ENCODE peak calls at places on chromosome 17, in six cellular contexts. M is dorsolateral prefrontal cortex, Z is uterus, L is AG04450, G is psoas muscle, T is AG09309. D is an unnamed sample.

GRCh38 chr17:79760197-79760906 is 17.6 kb upstream of the CBX2 start:
- DNase-seq in Z (no peak), L (no peak), M (no peak), G (no peak), T (no peak), D (no peak)

GRCh38 chr17:50184611-50185398 is 16.6 kb downstream of the COL1A1 start:
- DNase-seq in T (no peak), L (no peak), Z (peak), M (peak), G (peak), D (peak)

GRCh38 chr17:82963104-82963950 is 116.1 kb upstream of the METRNL start:
- DNase-seq in M (peak), L (peak), Z (peak), G (peak), T (peak), D (peak)

GRCh38 chr17:48631693-48632578 is 5.8 kb upstream of the HOXB9 start:
- DNase-seq in Z (no peak), L (no peak), G (no peak), T (no peak), M (no peak), D (no peak)

GRCh38 chr17:61063528-61063927 is 336.1 kb upstream of the TBX2 start:
- DNase-seq in Z (no peak), G (no peak), M (no peak), T (no peak), L (no peak), D (no peak)

GRCh38 chr17:14301761-14302401 is 1.0 kb downstream of the HS3ST3B1 start:
- DNase-seq in L (no peak), T (no peak), G (peak), M (no peak), Z (no peak), D (peak)

GRCh38 chr17:74739227-74739831 is 2.3 kb downstream of the RAB37 start:
- DNase-seq in G (no peak), T (no peak), L (no peak), Z (no peak), M (no peak), D (no peak)

GRCh38 chr17:38844261-38844757 is 9.2 kb downstream of the RPL23 start:
- DNase-seq in T (no peak), L (no peak), G (no peak), Z (no peak), M (no peak), D (peak)

GRCh38 chr17:15291674-15292361 is 26.7 kb upstream of the PMP22 start:
- DNase-seq in G (no peak), Z (no peak), M (no peak), L (no peak), T (no peak), D (peak)

GRCh38 chr17:1420163-1420562 is 20.1 kb upstream of the YWHAE start:
- DNase-seq in T (no peak), G (no peak), Z (no peak), L (no peak), M (no peak), D (no peak)

GRCh38 chr17:50267074-50267841 is 7.0 kb upstream of the TMEM92 start:
- DNase-seq in Z (peak), L (no peak), M (no peak), T (no peak), G (peak), D (peak)

GRCh38 chr17:16938496-16939270 is 33.2 kb downstream of the TNFRSF13B start:
- DNase-seq in G (no peak), M (no peak), L (no peak), T (no peak), Z (no peak), D (no peak)

GRCh38 chr17:78355045-78355641 is 4.7 kb downstream of the SOCS3 start:
- DNase-seq in M (no peak), T (no peak), L (no peak), G (peak), Z (no peak), D (no peak)

GRCh38 chr17:80858301-80859003 is 133.2 kb upstream of the CHMP6 start:
- DNase-seq in M (peak), T (no peak), G (peak), Z (no peak), L (no peak), D (no peak)

GRCh38 chr17:3647769-3648540 is 11.4 kb downstream of the CTNS start:
- DNase-seq in L (no peak), T (no peak), Z (no peak), M (peak), G (peak), D (peak)

GRCh38 chr17:62987136-62987535 is 21.1 kb downstream of the TANC2 start:
- DNase-seq in Z (no peak), M (no peak), G (no peak), L (no peak), T (no peak), D (no peak)

GRCh38 chr17:57421393-57421717 is 165.0 kb downstream of the MSI2 start:
- DNase-seq in G (no peak), M (no peak), L (no peak), Z (no peak), T (no peak), D (no peak)

GRCh38 chr17:66375121-66375520 is 72.7 kb downstream of the PRKCA start:
- DNase-seq in L (no peak), T (no peak), M (no peak), Z (no peak), G (no peak), D (no peak)

GRCh38 chr17:50841277-50841948 is 6.0 kb downstream of the WFIKKN2 start:
- DNase-seq in Z (no peak), T (no peak), G (no peak), M (no peak), L (no peak), D (no peak)

GRCh38 chr17:2067048-2067452 is 12.1 kb downstream of the HIC1 start:
- DNase-seq in T (no peak), G (no peak), L (no peak), Z (no peak), M (no peak), D (no peak)

GRCh38 chr17:48571024-48571818 is 6.9 kb downstream of the HOXB4 start:
- DNase-seq in Z (no peak), M (no peak), L (no peak), G (no peak), T (no peak), D (no peak)

GRCh38 chr17:46742539-46743270 is 75.8 kb downstream of the WNT3 start:
- DNase-seq in G (no peak), Z (no peak), T (peak), L (peak), M (no peak), D (peak)

GRCh38 chr17:75573540-75573957 is 14.1 kb upstream of the MYO15B start:
- DNase-seq in G (no peak), T (no peak), L (no peak), Z (no peak), M (no peak), D (no peak)

GRCh38 chr17:64262422-64263260 is at the start of gene TEX2:
- DNase-seq in G (peak), M (peak), T (no peak), Z (peak), L (no peak), D (peak)

GRCh38 chr17:82238562-82239201 is 9.8 kb downstream of the SLC16A3 start:
- DNase-seq in T (no peak), L (no peak), Z (peak), G (peak), M (peak), D (peak)

GRCh38 chr17:79982986-79983385 is 52.7 kb downstream of the TBC1D16 start:
- DNase-seq in T (no peak), G (no peak), Z (no peak), M (peak), L (no peak), D (no peak)

GRCh38 chr17:63601439-63602371 is 1.0 kb downstream of the TACO1 start:
- DNase-seq in M (no peak), L (no peak), G (no peak), Z (no peak), T (no peak), D (peak)

GRCh38 chr17:7889166-7889584 is 586 bp downstream of the CHD3 start:
- DNase-seq in G (peak), L (peak), M (peak), Z (peak), T (peak), D (peak)

GRCh38 chr17:78644971-78645370 is 67.8 kb upstream of the DNAH17 start:
- DNase-seq in M (no peak), T (no peak), Z (no peak), G (no peak), L (no peak), D (no peak)

GRCh38 chr17:49361129-49361901 is 735 bp downstream of the ZNF652 start:
- DNase-seq in Z (peak), T (no peak), G (peak), L (no peak), M (peak), D (peak)

GRCh38 chr17:57519199-57519598 is 225.9 kb downstream of the CCDC182 start:
- DNase-seq in Z (no peak), M (no peak), L (peak), T (no peak), G (no peak), D (no peak)

GRCh38 chr17:17941015-17941414 is 31.2 kb downstream of the TOM1L2 start:
- DNase-seq in G (no peak), L (no peak), M (no peak), T (no peak), Z (no peak), D (no peak)

GRCh38 chr17:68564415-68565111 is 36.6 kb downstream of the FAM20A start:
- DNase-seq in Z (no peak), G (no peak), M (no peak), T (no peak), L (no peak), D (no peak)

GRCh38 chr17:30290696-30291570 is 811 bp downstream of the BLMH start:
- DNase-seq in M (peak), L (no peak), T (no peak), Z (peak), G (peak), D (peak)

GRCh38 chr17:63538693-63539595 is 11.3 kb upstream of the DCAF7 start:
- DNase-seq in T (no peak), M (peak), G (no peak), L (no peak), Z (no peak), D (no peak)

GRCh38 chr17:55275894-55276804 is 11.4 kb downstream of the HLF start:
- DNase-seq in L (no peak), G (no peak), M (no peak), Z (peak), T (no peak), D (no peak)

GRCh38 chr17:5793157-5793556 is 208.8 kb upstream of the NLRP1 start:
- DNase-seq in T (no peak), G (no peak), M (no peak), Z (no peak), L (no peak), D (no peak)

GRCh38 chr17:5797447-5797846 is 213.1 kb upstream of the NLRP1 start:
- DNase-seq in G (no peak), L (no peak), T (no peak), M (no peak), Z (no peak), D (no peak)

GRCh38 chr17:5794881-5795486 is 210.7 kb upstream of the NLRP1 start:
- DNase-seq in M (no peak), T (no peak), L (no peak), G (no peak), Z (no peak), D (no peak)

GRCh38 chr17:5798104-5798503 is 213.8 kb upstream of the NLRP1 start:
- DNase-seq in T (no peak), L (no peak), Z (no peak), M (no peak), G (no peak), D (no peak)

DNA sequence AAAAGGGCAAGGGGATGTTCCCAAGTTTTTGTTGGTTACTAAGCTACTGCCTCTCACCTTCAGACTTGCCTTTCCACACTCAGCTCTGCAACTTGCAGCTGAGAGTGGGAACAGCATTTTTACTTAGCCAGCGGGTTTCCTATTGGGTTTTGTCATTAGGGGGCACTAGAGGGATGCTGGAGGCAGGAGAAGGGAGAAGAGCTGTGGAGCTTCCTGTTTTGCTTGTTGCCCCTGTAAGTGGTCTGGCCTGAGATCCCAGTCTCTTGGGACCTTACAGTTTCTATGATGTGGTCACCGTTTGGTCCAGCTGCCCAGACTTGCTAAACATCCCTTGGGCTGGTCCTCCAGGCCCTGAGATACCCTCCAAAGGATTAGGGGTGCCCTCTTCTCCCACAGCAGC is 209.6 kb upstream of the NLRP1 start:
- DNase-seq in Z (no peak), M (no peak), L (no peak), G (no peak), T (no peak), D (peak)
- TF ChIP-seq CTCF in Z (no peak), M (no peak), L (no peak), G (peak), T (no peak), D (peak)

GRCh38 chr17:27091043-27091497 is 202.8 kb upstream of the WSB1 start:
- DNase-seq in G (no peak), L (no peak), T (no peak), Z (no peak), M (no peak), D (no peak)
- TF ChIP-seq CTCF in G (no peak), L (no peak), T (no peak), Z (no peak), M (no peak), D (no peak)

DNA sequence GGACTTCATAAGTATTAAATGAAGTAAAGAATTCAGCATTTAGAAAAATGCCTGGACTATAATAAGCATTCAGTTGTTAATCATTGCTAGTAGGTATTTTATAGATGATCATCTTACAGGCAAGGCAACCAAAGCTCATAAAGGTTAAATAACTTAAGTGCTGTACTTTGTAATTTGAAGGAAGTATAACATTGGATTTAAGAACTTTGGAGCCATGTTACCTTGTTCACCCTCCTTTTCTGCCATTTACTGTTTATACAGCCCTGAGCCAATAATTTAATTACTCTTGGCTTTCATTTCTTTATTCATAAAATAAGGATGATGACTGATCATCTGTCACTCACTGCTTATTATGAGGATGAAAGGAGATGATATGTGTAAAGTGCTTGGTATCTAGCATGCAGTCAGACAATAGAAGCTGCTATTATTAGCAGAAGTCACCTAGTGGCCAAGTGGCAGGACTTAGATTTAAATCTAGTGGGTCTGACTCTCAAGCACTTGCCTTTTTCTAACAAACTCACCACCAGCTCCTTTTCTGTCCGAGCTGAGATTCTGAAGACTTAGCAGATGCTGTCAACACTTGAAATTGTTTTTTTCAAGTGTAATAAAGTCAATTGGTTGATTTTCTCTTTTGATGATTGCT is 18.2 kb upstream of the DDX52 start:
- DNase-seq in G (no peak), Z (no peak), L (no peak), M (no peak), T (no peak), D (no peak)
- TF ChIP-seq CTCF in G (no peak), Z (no peak), L (no peak), M (no peak), T (no peak), D (peak)

GRCh38 chr17:19426631-19427030 is 15.6 kb downstream of the RNF112 start:
- DNase-seq in G (no peak), Z (no peak), L (no peak), T (no peak), M (no peak), D (no peak)

GRCh38 chr17:19433240-19433639 is 22.2 kb downstream of the RNF112 start:
- DNase-seq in G (no peak), T (no peak), Z (no peak), L (no peak), M (no peak), D (no peak)

GRCh38 chr17:19433727-19434340 is 22.8 kb downstream of the RNF112 start:
- DNase-seq in L (no peak), M (no peak), T (no peak), Z (no peak), G (no peak), D (no peak)

GRCh38 chr17:19431691-19432090 is 20.7 kb downstream of the RNF112 start:
- DNase-seq in Z (no peak), L (no peak), T (no peak), G (no peak), M (no peak), D (no peak)
- TF ChIP-seq CTCF in Z (no peak), L (no peak), T (no peak), G (no peak), M (no peak), D (no peak)

D was measured in choroid plexus epithelial cell.